ENCODE peak calls at places on chromosomes 3 and 15, in four cellular contexts. One of them, this sample, is unnamed.

GRCh38 chr3:10164546-10165393 is at the start of gene IRAK2:
- DNase-seq in K562: peak
- DNase-seq in HepG2: peak
- DNase-seq in GM12878: no peak
- DNase-seq in this sample: peak

GRCh38 chr3:61903931-61904657 is 342.7 kb downstream of the PTPRG start:
- DNase-seq in K562: no peak
- DNase-seq in HepG2: no peak
- DNase-seq in GM12878: no peak
- DNase-seq in this sample: no peak

GRCh38 chr3:122111974-122112373 is 56.8 kb downstream of the CD86 start:
- DNase-seq in K562: no peak
- DNase-seq in HepG2: no peak
- DNase-seq in GM12878: no peak
- DNase-seq in this sample: no peak

GRCh38 chr3:15636028-15636709 is 34.6 kb downstream of the BTD start:
- DNase-seq in K562: no peak
- DNase-seq in HepG2: no peak
- DNase-seq in GM12878: no peak
- DNase-seq in this sample: no peak

GRCh38 chr15:83653639-83654378 is at the start of gene ADAMTSL3:
- DNase-seq in K562: peak
- DNase-seq in HepG2: no peak
- DNase-seq in GM12878: no peak
- DNase-seq in this sample: peak

GRCh38 chr15:51735611-51736010 is 1.8 kb downstream of the LYSMD2 start:
- DNase-seq in K562: no peak
- DNase-seq in HepG2: no peak
- DNase-seq in GM12878: no peak
- DNase-seq in this sample: no peak

GRCh38 chr3:38036286-38036685 is 2.7 kb upstream of the DLEC1 start:
- DNase-seq in K562: no peak
- DNase-seq in HepG2: no peak
- DNase-seq in GM12878: no peak
- DNase-seq in this sample: no peak

GRCh38 chr15:45133561-45133920 is 3.7 kb downstream of the DUOX1 start:
- DNase-seq in K562: no peak
- DNase-seq in HepG2: no peak
- DNase-seq in GM12878: no peak
- DNase-seq in this sample: no peak

GRCh38 chr3:114417682-114418081 is 123.9 kb downstream of the TIGIT start:
- DNase-seq in K562: no peak
- DNase-seq in HepG2: no peak
- DNase-seq in GM12878: no peak
- DNase-seq in this sample: no peak

GRCh38 chr15:26260517-26261133 is 397.5 kb upstream of the ATP10A start:
- DNase-seq in K562: peak
- DNase-seq in HepG2: peak
- DNase-seq in GM12878: no peak
- DNase-seq in this sample: peak

GRCh38 chr3:17431477-17432045 is 310.9 kb downstream of the TBC1D5 start:
- DNase-seq in K562: no peak
- DNase-seq in HepG2: no peak
- DNase-seq in GM12878: no peak
- DNase-seq in this sample: no peak

GRCh38 chr3:150388468-150389418 is 19.4 kb upstream of the TSC22D2 start:
- DNase-seq in K562: no peak
- DNase-seq in HepG2: no peak
- DNase-seq in GM12878: no peak
- DNase-seq in this sample: no peak

GRCh38 chr3:29065211-29065785 is 215.6 kb upstream of the RBMS3 start:
- DNase-seq in K562: no peak
- DNase-seq in HepG2: no peak
- DNase-seq in GM12878: no peak
- DNase-seq in this sample: peak

GRCh38 chr3:138936763-138937689 is 9.9 kb downstream of the FOXL2 start:
- DNase-seq in K562: no peak
- DNase-seq in HepG2: no peak
- DNase-seq in GM12878: no peak
- DNase-seq in this sample: no peak

GRCh38 chr3:188944108-188944507 is 227.7 kb upstream of the TPRG1 start:
- DNase-seq in K562: no peak
- DNase-seq in HepG2: no peak
- DNase-seq in GM12878: no peak
- DNase-seq in this sample: no peak

GRCh38 chr15:44720460-44721185 is 9.3 kb downstream of the B2M start:
- DNase-seq in K562: no peak
- DNase-seq in HepG2: no peak
- DNase-seq in GM12878: no peak
- DNase-seq in this sample: no peak

GRCh38 chr15:97903560-97904195 is 56.8 kb upstream of the ARRDC4 start:
- DNase-seq in K562: no peak
- DNase-seq in HepG2: no peak
- DNase-seq in GM12878: no peak
- DNase-seq in this sample: no peak

GRCh38 chr15:76312540-76313174 is 1.4 kb upstream of the ETFA start:
- DNase-seq in K562: no peak
- DNase-seq in HepG2: peak
- DNase-seq in GM12878: no peak
- DNase-seq in this sample: no peak

GRCh38 chr15:90818251-90819210 is 49.9 kb upstream of the FURIN start:
- DNase-seq in K562: peak
- DNase-seq in HepG2: peak
- DNase-seq in GM12878: no peak
- DNase-seq in this sample: no peak

GRCh38 chr3:126988451-126989021 is 5.6 kb downstream of the PLXNA1 start:
- DNase-seq in K562: no peak
- DNase-seq in HepG2: no peak
- DNase-seq in GM12878: no peak
- DNase-seq in this sample: no peak

GRCh38 chr3:168533600-168533999 is 437.9 kb upstream of the GOLIM4 start:
- DNase-seq in K562: no peak
- DNase-seq in HepG2: no peak
- DNase-seq in GM12878: no peak
- DNase-seq in this sample: no peak

GRCh38 chr3:30680789-30681188 is 74.4 kb downstream of the TGFBR2 start:
- DNase-seq in K562: no peak
- DNase-seq in HepG2: no peak
- DNase-seq in GM12878: no peak
- DNase-seq in this sample: no peak

GRCh38 chr3:133437391-133438093 is 37.7 kb downstream of the BFSP2 start:
- DNase-seq in K562: no peak
- DNase-seq in HepG2: no peak
- DNase-seq in GM12878: no peak
- DNase-seq in this sample: peak

GRCh38 chr3:155227141-155227540 is 66.3 kb downstream of the STRIT1 start:
- DNase-seq in K562: no peak
- DNase-seq in HepG2: no peak
- DNase-seq in GM12878: no peak
- DNase-seq in this sample: no peak

GRCh38 chr3:82353281-82354171 is 592.1 kb upstream of the GBE1 start:
- DNase-seq in K562: no peak
- DNase-seq in HepG2: no peak
- DNase-seq in GM12878: no peak
- DNase-seq in this sample: no peak

GRCh38 chr15:92197761-92198160 is 195.9 kb upstream of the ST8SIA2 start:
- DNase-seq in K562: no peak
- DNase-seq in HepG2: no peak
- DNase-seq in GM12878: no peak
- DNase-seq in this sample: no peak

GRCh38 chr3:180073561-180073960 is 36.8 kb upstream of the PEX5L start:
- DNase-seq in K562: no peak
- DNase-seq in HepG2: no peak
- DNase-seq in GM12878: no peak
- DNase-seq in this sample: no peak

GRCh38 chr15:62454567-62455172 is 289.6 kb upstream of the C2CD4B start:
- DNase-seq in K562: no peak
- DNase-seq in HepG2: no peak
- DNase-seq in GM12878: no peak
- DNase-seq in this sample: no peak
- TF ChIP-seq BHLHE40 in K562: no peak
- TF ChIP-seq BHLHE40 in HepG2: no peak
- TF ChIP-seq BHLHE40 in GM12878: no peak
- TF ChIP-seq BHLHE40 in this sample: no peak

DNA sequence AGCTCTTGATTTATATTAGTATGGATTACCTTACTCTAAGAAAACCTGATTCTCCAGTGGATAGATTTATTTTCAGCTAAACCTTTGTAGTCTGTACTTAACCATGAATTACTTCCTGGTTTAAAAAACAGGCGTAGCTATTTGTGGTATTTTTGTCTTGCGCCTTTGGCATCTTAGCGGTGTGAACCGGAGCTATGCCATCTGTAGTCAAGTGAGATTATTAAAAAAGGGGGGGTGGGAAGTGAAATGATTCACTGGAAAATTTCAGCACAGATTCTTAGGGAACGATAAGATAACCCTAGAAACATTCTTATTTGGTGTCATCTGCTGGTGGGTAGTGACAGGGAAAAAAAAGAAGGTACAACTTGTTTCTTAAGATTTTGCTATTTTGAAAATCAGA is 44.2 kb downstream of the PSMD6 start:
- DNase-seq in K562: no peak
- DNase-seq in HepG2: no peak
- DNase-seq in GM12878: no peak
- DNase-seq in this sample: no peak
- TF ChIP-seq TARDBP in K562: no peak
- TF ChIP-seq TARDBP in HepG2: no peak
- TF ChIP-seq TARDBP in GM12878: no peak
- TF ChIP-seq TARDBP in this sample: no peak

GRCh38 chr15:56752986-56753385 is 19.7 kb upstream of the ZNF280D start:
- DNase-seq in K562: no peak
- DNase-seq in HepG2: no peak
- DNase-seq in GM12878: no peak
- DNase-seq in this sample: no peak
- TF ChIP-seq SP1 in K562: no peak
- TF ChIP-seq SP1 in HepG2: no peak
- TF ChIP-seq SP1 in GM12878: no peak
- TF ChIP-seq SP1 in this sample: no peak

DNA sequence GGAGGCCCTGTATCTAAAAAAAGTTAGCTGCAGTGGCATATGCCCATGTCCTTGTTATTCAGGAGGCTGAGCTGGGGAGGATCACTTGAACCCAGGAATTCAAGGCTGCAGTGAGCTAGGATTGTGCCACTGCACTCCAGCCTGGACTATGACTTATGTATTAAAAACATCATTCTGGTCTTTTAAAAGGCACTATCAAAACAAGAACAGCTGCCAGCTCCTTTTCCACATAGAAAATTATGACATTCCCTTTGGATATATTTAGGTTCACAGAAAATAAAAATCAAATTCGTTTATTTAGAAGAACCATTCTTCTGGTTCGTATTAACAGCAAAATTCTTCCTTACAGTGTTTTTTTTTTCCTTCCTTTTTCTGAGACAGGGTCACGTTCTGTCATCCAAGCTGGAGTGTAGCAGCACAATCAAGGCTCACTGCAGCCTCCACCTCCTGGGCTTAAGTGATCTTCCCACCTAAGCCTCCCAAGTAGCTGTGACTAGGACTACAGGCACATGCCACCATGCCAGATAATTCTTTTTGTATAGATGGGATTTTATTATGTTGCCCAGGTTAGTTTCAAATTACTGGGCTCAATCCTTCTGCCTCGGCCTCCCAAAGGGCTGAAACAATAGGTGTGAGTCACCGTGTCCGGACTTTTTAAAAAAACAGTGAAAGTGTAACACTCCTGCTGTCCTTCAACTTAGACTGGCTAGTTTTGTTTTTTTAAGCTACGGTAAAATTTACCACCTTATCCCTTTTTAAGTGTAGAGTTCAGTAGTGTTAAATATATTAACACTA is 13.9 kb downstream of the ICE2 start:
- DNase-seq in K562: no peak
- DNase-seq in HepG2: no peak
- DNase-seq in GM12878: no peak
- DNase-seq in this sample: no peak
- TF ChIP-seq BHLHE40 in K562: no peak
- TF ChIP-seq BHLHE40 in HepG2: no peak
- TF ChIP-seq BHLHE40 in GM12878: no peak
- TF ChIP-seq BHLHE40 in this sample: no peak

DNA sequence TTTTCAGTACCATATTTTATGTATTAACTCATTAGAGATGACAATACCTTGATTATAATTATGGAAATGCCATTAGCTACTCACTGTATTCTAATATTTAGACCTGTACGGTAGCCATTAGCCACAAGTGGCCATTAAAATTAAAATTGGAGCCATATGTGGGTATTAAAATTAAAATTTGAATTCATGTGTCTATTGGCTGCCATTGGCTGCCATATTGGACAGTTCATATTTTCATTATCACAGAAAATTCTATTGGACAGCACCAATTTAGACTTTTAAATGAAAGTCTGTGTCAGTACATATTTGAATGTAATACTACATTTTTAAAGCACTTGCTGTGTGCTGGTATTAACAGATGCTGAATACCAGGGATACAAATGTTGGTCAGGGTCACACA is 3.0 kb downstream of the ATP11B start:
- DNase-seq in K562: no peak
- DNase-seq in HepG2: no peak
- DNase-seq in GM12878: no peak
- DNase-seq in this sample: no peak
- TF ChIP-seq TARDBP in K562: no peak
- TF ChIP-seq TARDBP in HepG2: no peak
- TF ChIP-seq TARDBP in GM12878: no peak
- TF ChIP-seq TARDBP in this sample: no peak

This sample was measured in HEK293T.